ENCODE peak calls at places on chromosomes 13 and 19, in nine cellular contexts. One of them, this sample, is unnamed.

GRCh38 chr13:48151343-48151742 is 56.4 kb upstream of the MED4 start:
- DNase-seq in Peyer's patch: no peak
- DNase-seq in left ventricle myocardium inferior: no peak
- DNase-seq in Karpas-422: peak; percentile 58
- DNase-seq in H1: no peak
- DNase-seq in spleen: no peak
- DNase-seq in CD8-positive, alpha-beta T cell: no peak
- DNase-seq in adrenal gland: no peak
- DNase-seq in CD8-positive, alpha-beta memory T cell: no peak
- DNase-seq in this sample: no peak

GRCh38 chr19:38033658-38034150 is 126.7 kb downstream of the SIPA1L3 start:
- DNase-seq in adrenal gland: no peak
- DNase-seq in spleen: peak; percentile 76
- DNase-seq in CD8-positive, alpha-beta T cell: no peak
- DNase-seq in left ventricle myocardium inferior: no peak
- DNase-seq in Karpas-422: peak; percentile 98
- DNase-seq in H1: no peak
- DNase-seq in Peyer's patch: no peak
- DNase-seq in CD8-positive, alpha-beta memory T cell: no peak
- DNase-seq in this sample: no peak

GRCh38 chr13:33616130-33616529 is 201.8 kb upstream of the RFC3 start:
- DNase-seq in spleen: no peak
- DNase-seq in adrenal gland: no peak
- DNase-seq in CD8-positive, alpha-beta T cell: no peak
- DNase-seq in Karpas-422: no peak
- DNase-seq in CD8-positive, alpha-beta memory T cell: no peak
- DNase-seq in left ventricle myocardium inferior: no peak
- DNase-seq in Peyer's patch: no peak
- DNase-seq in H1: no peak
- DNase-seq in this sample: no peak

GRCh38 chr19:5958074-5958850 is 19.7 kb downstream of the RANBP3 start:
- DNase-seq in Peyer's patch: no peak
- DNase-seq in H1: no peak
- DNase-seq in spleen: no peak
- DNase-seq in adrenal gland: no peak
- DNase-seq in CD8-positive, alpha-beta T cell: no peak
- DNase-seq in CD8-positive, alpha-beta memory T cell: no peak
- DNase-seq in Karpas-422: no peak
- DNase-seq in left ventricle myocardium inferior: no peak
- DNase-seq in this sample: no peak

GRCh38 chr19:55867101-55867500 is 30.8 kb downstream of the NLRP4 start:
- DNase-seq in CD8-positive, alpha-beta memory T cell: no peak
- DNase-seq in Peyer's patch: no peak
- DNase-seq in CD8-positive, alpha-beta T cell: no peak
- DNase-seq in spleen: no peak
- DNase-seq in H1: no peak
- DNase-seq in left ventricle myocardium inferior: no peak
- DNase-seq in adrenal gland: no peak
- DNase-seq in Karpas-422: peak; percentile 97
- DNase-seq in this sample: no peak

GRCh38 chr13:42384265-42384664 is 112.3 kb downstream of the AKAP11 start:
- DNase-seq in H1: no peak
- DNase-seq in Karpas-422: peak; percentile 63
- DNase-seq in Peyer's patch: no peak
- DNase-seq in CD8-positive, alpha-beta memory T cell: no peak
- DNase-seq in adrenal gland: no peak
- DNase-seq in CD8-positive, alpha-beta T cell: no peak
- DNase-seq in left ventricle myocardium inferior: no peak
- DNase-seq in spleen: no peak
- DNase-seq in this sample: no peak

GRCh38 chr13:80988752-80989151 is 647.8 kb upstream of the SPRY2 start:
- DNase-seq in spleen: no peak
- DNase-seq in left ventricle myocardium inferior: no peak
- DNase-seq in CD8-positive, alpha-beta T cell: no peak
- DNase-seq in H1: no peak
- DNase-seq in Karpas-422: no peak
- DNase-seq in Peyer's patch: no peak
- DNase-seq in adrenal gland: no peak
- DNase-seq in CD8-positive, alpha-beta memory T cell: no peak
- DNase-seq in this sample: no peak

GRCh38 chr13:52449323-52450011 is 967 bp downstream of the VPS36 start:
- DNase-seq in CD8-positive, alpha-beta memory T cell: no peak
- DNase-seq in H1: no peak
- DNase-seq in adrenal gland: no peak
- DNase-seq in left ventricle myocardium inferior: no peak
- DNase-seq in spleen: no peak
- DNase-seq in CD8-positive, alpha-beta T cell: no peak
- DNase-seq in Karpas-422: peak; percentile 44
- DNase-seq in Peyer's patch: no peak
- DNase-seq in this sample: no peak

GRCh38 chr19:8609210-8610040 is 1.1 kb downstream of the ADAMTS10 start:
- DNase-seq in spleen: no peak
- DNase-seq in left ventricle myocardium inferior: peak; percentile 71
- DNase-seq in H1: peak; percentile 82
- DNase-seq in Peyer's patch: no peak
- DNase-seq in CD8-positive, alpha-beta T cell: peak; percentile 36
- DNase-seq in Karpas-422: no peak
- DNase-seq in CD8-positive, alpha-beta memory T cell: no peak
- DNase-seq in adrenal gland: peak; percentile 74
- DNase-seq in this sample: peak; percentile 73

GRCh38 chr19:3094638-3095374 is 644 bp downstream of the GNA11 start:
- DNase-seq in Peyer's patch: no peak
- DNase-seq in CD8-positive, alpha-beta T cell: no peak
- DNase-seq in left ventricle myocardium inferior: no peak
- DNase-seq in CD8-positive, alpha-beta memory T cell: no peak
- DNase-seq in H1: no peak
- DNase-seq in spleen: peak; percentile 82
- DNase-seq in adrenal gland: no peak
- DNase-seq in Karpas-422: peak; percentile 67
- DNase-seq in this sample: peak; percentile 68

GRCh38 chr13:38684714-38685113 is 2.2 kb upstream of the FREM2 start:
- DNase-seq in CD8-positive, alpha-beta memory T cell: no peak
- DNase-seq in spleen: no peak
- DNase-seq in Peyer's patch: no peak
- DNase-seq in left ventricle myocardium inferior: no peak
- DNase-seq in adrenal gland: no peak
- DNase-seq in CD8-positive, alpha-beta T cell: no peak
- DNase-seq in Karpas-422: no peak
- DNase-seq in H1: no peak
- DNase-seq in this sample: no peak

GRCh38 chr19:49459388-49459787 is 6.4 kb downstream of the ALDH16A1 start:
- DNase-seq in Peyer's patch: no peak
- DNase-seq in CD8-positive, alpha-beta memory T cell: no peak
- DNase-seq in left ventricle myocardium inferior: no peak
- DNase-seq in H1: no peak
- DNase-seq in CD8-positive, alpha-beta T cell: no peak
- DNase-seq in adrenal gland: no peak
- DNase-seq in Karpas-422: no peak
- DNase-seq in spleen: no peak
- DNase-seq in this sample: no peak

DNA sequence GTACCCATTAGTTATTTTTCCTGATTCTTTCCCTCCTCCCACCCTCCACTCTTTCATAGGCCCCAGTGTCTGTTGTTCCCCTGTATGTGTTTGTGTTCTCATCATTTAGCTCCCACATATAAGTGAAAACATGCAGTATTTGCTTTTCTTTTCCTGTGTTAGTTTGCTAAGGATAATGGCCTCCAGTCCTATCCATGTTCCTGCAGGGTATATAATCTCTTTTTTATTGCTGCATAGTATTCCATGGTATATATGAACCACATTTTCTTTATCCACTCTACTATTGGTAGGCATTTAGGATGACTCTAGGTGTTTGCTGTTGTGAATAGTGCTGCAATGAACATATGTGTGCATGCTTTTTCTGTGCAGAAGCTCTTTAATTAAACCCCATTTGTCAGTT is 79.4 kb downstream of the ZMYM2 start:
- DNase-seq in left ventricle myocardium inferior: no peak
- DNase-seq in spleen: no peak
- DNase-seq in CD8-positive, alpha-beta T cell: no peak
- DNase-seq in Karpas-422: no peak
- DNase-seq in Peyer's patch: no peak
- DNase-seq in adrenal gland: no peak
- DNase-seq in CD8-positive, alpha-beta memory T cell: no peak
- DNase-seq in H1: no peak
- DNase-seq in this sample: no peak
- H3K36me3 ChIP-seq in left ventricle myocardium inferior: peaks cover 62% of the 10 kb centered on the region
- H3K36me3 ChIP-seq in spleen: peaks cover 40% of the 10 kb centered on the region
- H3K36me3 ChIP-seq in CD8-positive, alpha-beta T cell: peaks cover 30% of the 10 kb centered on the region
- H3K36me3 ChIP-seq in Karpas-422: peaks cover 68% of the 10 kb centered on the region
- H3K36me3 ChIP-seq in Peyer's patch: peaks cover 45% of the 10 kb centered on the region
- H3K36me3 ChIP-seq in adrenal gland: no peaks in the 10 kb centered on the region
- H3K36me3 ChIP-seq in CD8-positive, alpha-beta memory T cell: peaks cover 29% of the 10 kb centered on the region
- H3K36me3 ChIP-seq in H1: peaks cover 41% of the 10 kb centered on the region
- H3K36me3 ChIP-seq in this sample: peaks cover 76% of the 10 kb centered on the region

DNA sequence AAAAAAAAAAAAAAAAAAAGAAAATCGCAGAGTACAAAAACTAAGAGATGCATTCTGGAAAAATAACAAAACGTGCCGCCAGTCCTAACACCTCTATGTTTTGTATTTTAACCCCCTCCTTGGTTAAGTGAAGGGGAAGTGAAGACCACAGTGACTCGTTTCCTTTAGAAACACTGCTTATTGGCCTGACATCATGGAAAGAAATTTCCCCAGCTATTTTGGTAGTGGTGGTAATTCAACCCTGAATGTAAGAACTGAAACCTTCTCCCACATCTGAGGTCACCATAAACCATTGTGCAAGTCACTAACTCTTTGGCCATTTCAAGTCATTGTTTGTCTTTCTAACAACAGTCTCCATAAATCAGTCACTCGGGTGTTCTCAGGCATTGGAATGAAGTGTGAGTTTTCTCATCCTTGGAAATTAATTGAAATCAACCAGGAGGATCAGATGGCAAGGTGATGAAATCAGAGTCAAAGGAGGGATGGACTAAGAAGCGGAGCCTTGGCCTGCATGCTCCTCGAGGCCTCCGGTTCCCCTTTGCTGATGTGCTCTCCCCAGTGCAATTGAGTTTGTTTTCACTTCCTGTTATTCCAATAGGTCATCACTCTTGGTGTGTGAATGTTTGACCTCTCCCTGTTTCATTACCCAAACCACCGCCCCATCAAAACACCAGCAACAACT is 443.9 kb downstream of the FGF9 start:
- DNase-seq in spleen: no peak
- DNase-seq in Karpas-422: no peak
- DNase-seq in left ventricle myocardium inferior: no peak
- DNase-seq in Peyer's patch: no peak
- DNase-seq in CD8-positive, alpha-beta memory T cell: no peak
- DNase-seq in CD8-positive, alpha-beta T cell: peak; percentile 54
- DNase-seq in H1: no peak
- DNase-seq in adrenal gland: no peak
- DNase-seq in this sample: no peak
- H3K4me3 ChIP-seq in spleen: no peak overlapping the region
- H3K4me3 ChIP-seq in Karpas-422: no peak overlapping the region
- H3K4me3 ChIP-seq in left ventricle myocardium inferior: no peak overlapping the region
- H3K4me3 ChIP-seq in Peyer's patch: no peak overlapping the region
- H3K4me3 ChIP-seq in CD8-positive, alpha-beta memory T cell: no peak overlapping the region
- H3K4me3 ChIP-seq in CD8-positive, alpha-beta T cell: no peak overlapping the region
- H3K4me3 ChIP-seq in H1: no peak overlapping the region
- H3K4me3 ChIP-seq in adrenal gland: no peak overlapping the region
- H3K4me3 ChIP-seq in this sample: no peak overlapping the region

GRCh38 chr19:39341122-39341719 is 1.0 kb upstream of the SAMD4B start:
- DNase-seq in Karpas-422: no peak
- DNase-seq in CD8-positive, alpha-beta T cell: no peak
- DNase-seq in adrenal gland: peak; percentile 61
- DNase-seq in left ventricle myocardium inferior: peak; percentile 27
- DNase-seq in H1: peak; percentile 64
- DNase-seq in spleen: peak; percentile 85
- DNase-seq in Peyer's patch: no peak
- DNase-seq in CD8-positive, alpha-beta memory T cell: peak; percentile 3
- DNase-seq in this sample: no peak
- H3K4me1 ChIP-seq in Karpas-422: peaks cover 40% of the 10 kb centered on the region
- H3K4me1 ChIP-seq in CD8-positive, alpha-beta T cell: peaks cover 35% of the 10 kb centered on the region
- H3K4me1 ChIP-seq in adrenal gland: peaks cover 8% of the 10 kb centered on the region
- H3K4me1 ChIP-seq in left ventricle myocardium inferior: peaks cover 58% of the 10 kb centered on the region
- H3K4me1 ChIP-seq in H1: peaks cover 9% of the 10 kb centered on the region
- H3K4me1 ChIP-seq in spleen: peaks cover 87% of the 10 kb centered on the region
- H3K4me1 ChIP-seq in Peyer's patch: no peaks in the 10 kb centered on the region
- H3K4me1 ChIP-seq in CD8-positive, alpha-beta memory T cell: peaks cover 59% of the 10 kb centered on the region
- H3K4me1 ChIP-seq in this sample: peaks cover 44% of the 10 kb centered on the region

GRCh38 chr19:42529248-42529764 is 1.0 kb upstream of the CEACAM1 start:
- DNase-seq in adrenal gland: peak; percentile 77
- DNase-seq in spleen: peak; percentile 89
- DNase-seq in Peyer's patch: peak; percentile 85
- DNase-seq in H1: peak; percentile 89
- DNase-seq in Karpas-422: peak; percentile 79
- DNase-seq in CD8-positive, alpha-beta memory T cell: peak; percentile 40
- DNase-seq in left ventricle myocardium inferior: peak; percentile 25
- DNase-seq in CD8-positive, alpha-beta T cell: peak; percentile 61
- DNase-seq in this sample: peak; percentile 83

GRCh38 chr19:42524943-42525342 is 3.3 kb downstream of the CEACAM1 start:
- DNase-seq in Karpas-422: no peak
- DNase-seq in adrenal gland: no peak
- DNase-seq in left ventricle myocardium inferior: no peak
- DNase-seq in Peyer's patch: no peak
- DNase-seq in CD8-positive, alpha-beta T cell: no peak
- DNase-seq in H1: peak; percentile 14
- DNase-seq in spleen: no peak
- DNase-seq in CD8-positive, alpha-beta memory T cell: no peak
- DNase-seq in this sample: no peak

GRCh38 chr19:42531313-42531712 is 3.0 kb upstream of the CEACAM1 start:
- DNase-seq in Peyer's patch: no peak
- DNase-seq in adrenal gland: no peak
- DNase-seq in CD8-positive, alpha-beta memory T cell: no peak
- DNase-seq in spleen: no peak
- DNase-seq in H1: peak; percentile 38
- DNase-seq in CD8-positive, alpha-beta T cell: no peak
- DNase-seq in Karpas-422: no peak
- DNase-seq in left ventricle myocardium inferior: no peak
- DNase-seq in this sample: no peak

GRCh38 chr19:42532881-42533280 is 4.6 kb upstream of the CEACAM1 start:
- DNase-seq in adrenal gland: no peak
- DNase-seq in CD8-positive, alpha-beta T cell: no peak
- DNase-seq in H1: peak; percentile 33
- DNase-seq in Peyer's patch: no peak
- DNase-seq in Karpas-422: no peak
- DNase-seq in spleen: no peak
- DNase-seq in CD8-positive, alpha-beta memory T cell: no peak
- DNase-seq in left ventricle myocardium inferior: no peak
- DNase-seq in this sample: no peak

DNA sequence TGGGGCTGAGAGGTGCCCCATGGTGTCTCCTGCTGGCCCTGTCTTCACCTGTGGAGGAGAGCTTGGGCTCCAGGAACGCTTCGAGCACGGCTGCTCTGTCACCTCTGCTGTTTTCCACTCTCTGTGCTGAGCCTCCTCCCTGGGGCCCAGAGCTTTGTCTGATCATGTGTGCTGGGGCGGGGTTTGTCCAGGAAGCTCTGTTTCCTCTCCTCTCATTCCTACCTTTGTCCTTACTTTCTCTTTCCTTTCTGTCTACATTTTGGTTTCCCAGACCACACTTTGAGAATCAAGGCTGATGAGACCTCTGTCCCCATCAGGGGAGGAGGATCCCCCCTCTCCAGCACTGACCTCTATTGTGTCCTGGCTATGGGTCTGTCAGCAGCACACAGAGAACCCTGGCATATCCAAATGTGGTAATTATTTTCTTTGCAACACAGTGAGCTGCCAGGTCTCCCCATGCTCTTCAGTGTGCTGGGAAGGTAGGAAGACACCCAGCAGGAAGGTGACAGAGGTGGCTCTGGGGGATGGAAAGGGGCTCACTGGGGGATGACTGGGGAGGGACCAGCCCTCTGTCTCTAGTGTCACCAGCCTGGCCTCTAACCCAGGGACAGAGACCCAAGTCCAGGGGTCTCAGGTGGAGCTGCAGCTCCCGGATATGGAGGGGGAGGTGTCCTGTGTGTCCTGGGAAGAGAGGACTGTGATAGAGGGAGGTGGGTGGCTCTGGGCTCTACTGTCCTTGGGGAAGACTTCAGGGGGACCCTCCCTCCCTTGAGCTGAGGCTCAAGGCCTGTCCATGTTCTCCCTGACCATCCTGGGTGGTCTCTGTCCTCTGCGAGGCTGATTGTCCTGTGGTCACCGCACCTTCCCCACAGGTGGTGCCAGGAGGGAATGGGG is at the start of gene CEACAM1:
- DNase-seq in Karpas-422: no peak
- DNase-seq in Peyer's patch: peak; percentile 85
- DNase-seq in H1: peak; percentile 43
- DNase-seq in CD8-positive, alpha-beta memory T cell: no peak
- DNase-seq in left ventricle myocardium inferior: no peak
- DNase-seq in spleen: peak; percentile 90
- DNase-seq in adrenal gland: peak; percentile 43
- DNase-seq in CD8-positive, alpha-beta T cell: peak; percentile 50
- DNase-seq in this sample: peak; percentile 76
- H3K36me3 ChIP-seq in Karpas-422: no peaks in the 10 kb centered on the region
- H3K36me3 ChIP-seq in Peyer's patch: no peaks in the 10 kb centered on the region
- H3K36me3 ChIP-seq in H1: no peaks in the 10 kb centered on the region
- H3K36me3 ChIP-seq in CD8-positive, alpha-beta memory T cell: no peaks in the 10 kb centered on the region
- H3K36me3 ChIP-seq in left ventricle myocardium inferior: no peaks in the 10 kb centered on the region
- H3K36me3 ChIP-seq in spleen: no peaks in the 10 kb centered on the region
- H3K36me3 ChIP-seq in adrenal gland: no peaks in the 10 kb centered on the region
- H3K36me3 ChIP-seq in CD8-positive, alpha-beta T cell: no peaks in the 10 kb centered on the region
- H3K36me3 ChIP-seq in this sample: no peaks in the 10 kb centered on the region

This sample was measured in upper lobe of right lung.